ENCODE peak calls at places on chromosomes 3 and 15, in five cellular contexts. One of them, this sample, is unnamed.
A peak's percentile ranks its signal among the peaks of the same experiment; 100 is the strongest.

GRCh38 chr3:176663376-176663775 is 533.9 kb downstream of the TBL1XR1 start:
- DNase-seq in SK-N-SH: no peak
- DNase-seq in type B pancreatic cell: no peak
- DNase-seq in GM12891: no peak
- DNase-seq in substantia nigra: no peak
- DNase-seq in this sample: no peak

GRCh38 chr15:58165661-58166060 is 27.5 kb downstream of the AQP9 start:
- DNase-seq in SK-N-SH: no peak
- DNase-seq in type B pancreatic cell: no peak
- DNase-seq in GM12891: no peak
- DNase-seq in substantia nigra: no peak
- DNase-seq in this sample: no peak

GRCh38 chr3:9782777-9783176 is 9.5 kb downstream of the TADA3 start:
- DNase-seq in SK-N-SH: no peak
- DNase-seq in type B pancreatic cell: no peak
- DNase-seq in GM12891: no peak
- DNase-seq in substantia nigra: no peak
- DNase-seq in this sample: no peak

GRCh38 chr15:72116680-72117447 is 1.1 kb downstream of the MYO9A start:
- DNase-seq in SK-N-SH: no peak
- DNase-seq in type B pancreatic cell: no peak
- DNase-seq in GM12891: no peak
- DNase-seq in substantia nigra: no peak
- DNase-seq in this sample: peak; percentile 21

GRCh38 chr3:128226794-128227399 is 73.6 kb downstream of the EEFSEC start:
- DNase-seq in SK-N-SH: peak; percentile 77
- DNase-seq in type B pancreatic cell: no peak
- DNase-seq in GM12891: peak; percentile 27
- DNase-seq in substantia nigra: peak; percentile 8
- DNase-seq in this sample: peak; percentile 35

GRCh38 chr15:33581032-33581431 is 270.3 kb downstream of the RYR3 start:
- DNase-seq in SK-N-SH: no peak
- DNase-seq in type B pancreatic cell: no peak
- DNase-seq in GM12891: no peak
- DNase-seq in substantia nigra: no peak
- DNase-seq in this sample: no peak

GRCh38 chr15:34753236-34753894 is 1.4 kb downstream of the GJD2 start:
- DNase-seq in SK-N-SH: no peak
- DNase-seq in type B pancreatic cell: no peak
- DNase-seq in GM12891: no peak
- DNase-seq in substantia nigra: no peak
- DNase-seq in this sample: peak; percentile 23

GRCh38 chr3:102224171-102224570 is 210.6 kb upstream of the ZPLD1 start:
- DNase-seq in SK-N-SH: peak; percentile 9
- DNase-seq in type B pancreatic cell: no peak
- DNase-seq in GM12891: no peak
- DNase-seq in substantia nigra: no peak
- DNase-seq in this sample: peak; percentile 30

GRCh38 chr3:34988296-34988695 is 651.0 kb upstream of the ARPP21 start:
- DNase-seq in SK-N-SH: no peak
- DNase-seq in type B pancreatic cell: no peak
- DNase-seq in GM12891: no peak
- DNase-seq in substantia nigra: no peak
- DNase-seq in this sample: no peak

GRCh38 chr15:101194246-101195138 is 57.4 kb downstream of the CHSY1 start:
- DNase-seq in SK-N-SH: no peak
- DNase-seq in type B pancreatic cell: no peak
- DNase-seq in GM12891: no peak
- DNase-seq in substantia nigra: no peak
- DNase-seq in this sample: no peak

GRCh38 chr15:69415381-69415780 is 1.2 kb downstream of the KIF23 start:
- DNase-seq in SK-N-SH: no peak
- DNase-seq in type B pancreatic cell: no peak
- DNase-seq in GM12891: no peak
- DNase-seq in substantia nigra: no peak
- DNase-seq in this sample: no peak

GRCh38 chr15:101478701-101479341 is 10.7 kb downstream of the PCSK6 start:
- DNase-seq in SK-N-SH: no peak
- DNase-seq in type B pancreatic cell: no peak
- DNase-seq in GM12891: no peak
- DNase-seq in substantia nigra: no peak
- DNase-seq in this sample: no peak

GRCh38 chr3:44411031-44411645 is 66.3 kb downstream of the ZNF445 start:
- DNase-seq in SK-N-SH: no peak
- DNase-seq in type B pancreatic cell: no peak
- DNase-seq in GM12891: no peak
- DNase-seq in substantia nigra: no peak
- DNase-seq in this sample: no peak

GRCh38 chr3:178318440-178318839 is 217.8 kb upstream of the KCNMB2 start:
- DNase-seq in SK-N-SH: no peak
- DNase-seq in type B pancreatic cell: no peak
- DNase-seq in GM12891: no peak
- DNase-seq in substantia nigra: no peak
- DNase-seq in this sample: no peak

GRCh38 chr3:64408770-64409169 is 183.5 kb upstream of the PRICKLE2 start:
- DNase-seq in SK-N-SH: no peak
- DNase-seq in type B pancreatic cell: no peak
- DNase-seq in GM12891: no peak
- DNase-seq in substantia nigra: no peak
- DNase-seq in this sample: no peak

GRCh38 chr15:63597821-63598220 is 634 bp downstream of the FBXL22 start:
- DNase-seq in SK-N-SH: peak; percentile 42
- DNase-seq in type B pancreatic cell: no peak
- DNase-seq in GM12891: no peak
- DNase-seq in substantia nigra: no peak
- DNase-seq in this sample: no peak

GRCh38 chr3:16917256-16917935 is 32.6 kb downstream of the PLCL2 start:
- DNase-seq in SK-N-SH: no peak
- DNase-seq in type B pancreatic cell: no peak
- DNase-seq in GM12891: no peak
- DNase-seq in substantia nigra: no peak
- DNase-seq in this sample: no peak

GRCh38 chr3:100706365-100706764 is 2.9 kb upstream of the TFG start:
- DNase-seq in SK-N-SH: no peak
- DNase-seq in type B pancreatic cell: no peak
- DNase-seq in GM12891: no peak
- DNase-seq in substantia nigra: no peak
- DNase-seq in this sample: no peak

GRCh38 chr15:29522373-29523276 is 253.0 kb upstream of the NSMCE3 start:
- DNase-seq in SK-N-SH: no peak
- DNase-seq in type B pancreatic cell: no peak
- DNase-seq in GM12891: no peak
- DNase-seq in substantia nigra: no peak
- DNase-seq in this sample: no peak

GRCh38 chr15:67833504-67834248 is 6.2 kb downstream of the RNU6-1 start:
- DNase-seq in SK-N-SH: peak; percentile 92
- DNase-seq in type B pancreatic cell: no peak
- DNase-seq in GM12891: no peak
- DNase-seq in substantia nigra: no peak
- DNase-seq in this sample: peak; percentile 56

GRCh38 chr3:111236833-111237713 is 165.5 kb downstream of the NECTIN3 start:
- DNase-seq in SK-N-SH: peak; percentile 11
- DNase-seq in type B pancreatic cell: no peak
- DNase-seq in GM12891: no peak
- DNase-seq in substantia nigra: no peak
- DNase-seq in this sample: no peak

GRCh38 chr3:108099679-108100428 is 9.0 kb upstream of the CD47 start:
- DNase-seq in SK-N-SH: no peak
- DNase-seq in type B pancreatic cell: no peak
- DNase-seq in GM12891: no peak
- DNase-seq in substantia nigra: no peak
- DNase-seq in this sample: peak; percentile 58

GRCh38 chr3:130374033-130374432 is 28.6 kb downstream of the COL6A5 start:
- DNase-seq in SK-N-SH: no peak
- DNase-seq in type B pancreatic cell: no peak
- DNase-seq in GM12891: no peak
- DNase-seq in substantia nigra: no peak
- DNase-seq in this sample: no peak

GRCh38 chr3:183430325-183430957 is 2.0 kb upstream of the MCF2L2 start:
- DNase-seq in SK-N-SH: no peak
- DNase-seq in type B pancreatic cell: no peak
- DNase-seq in GM12891: no peak
- DNase-seq in substantia nigra: no peak
- DNase-seq in this sample: no peak

GRCh38 chr15:58327958-58328357 is 103.8 kb upstream of the LIPC start:
- DNase-seq in SK-N-SH: no peak
- DNase-seq in type B pancreatic cell: no peak
- DNase-seq in GM12891: no peak
- DNase-seq in substantia nigra: no peak
- DNase-seq in this sample: no peak

GRCh38 chr15:77481670-77482069 is 61.0 kb downstream of the HMG20A start:
- DNase-seq in SK-N-SH: no peak
- DNase-seq in type B pancreatic cell: no peak
- DNase-seq in GM12891: no peak
- DNase-seq in substantia nigra: no peak
- DNase-seq in this sample: no peak

GRCh38 chr15:100156201-100156600 is 185.6 kb downstream of the ADAMTS17 start:
- DNase-seq in SK-N-SH: no peak
- DNase-seq in type B pancreatic cell: no peak
- DNase-seq in GM12891: no peak
- DNase-seq in substantia nigra: no peak
- DNase-seq in this sample: no peak

GRCh38 chr15:99002226-99002625 is 5.4 kb downstream of the PGPEP1L start:
- DNase-seq in SK-N-SH: no peak
- DNase-seq in type B pancreatic cell: no peak
- DNase-seq in GM12891: no peak
- DNase-seq in substantia nigra: no peak
- DNase-seq in this sample: no peak

This sample was measured in activated naive CD4-positive, alpha-beta T cell treated with anti-CD3 and anti-CD28 coated beads, Interleukin-2, amount 10 ng/mL, durations not matched to agents 7 days and 5 days.